ENCODE peak calls at places on chromosomes 7 and 10, in seven cellular contexts. B is HuH-7; U is HT1080; J is central memory CD4-positive, alpha-beta T cell; M is GM12892; E is activated naive CD4-positive, alpha-beta T cell; F is HL-60. I is an unnamed sample.

GRCh38 chr7:140017034-140017433 is 45.7 kb downstream of the PARP12 start:
- DNase-seq in M (no peak), B (no peak), U (no peak), E (no peak), F (no peak), J (no peak), I (no peak)

GRCh38 chr10:71801357-71801756 is 28.0 kb upstream of the VSIR start:
- DNase-seq in U (no peak), F (no peak), E (no peak), J (no peak), B (no peak), M (no peak), I (no peak)

GRCh38 chr7:116598846-116599245 is 73.2 kb upstream of the MET start:
- DNase-seq in F (no peak), B (no peak), J (no peak), U (no peak), E (no peak), M (no peak), I (no peak)

GRCh38 chr7:31432831-31433340 is 81.0 kb upstream of the ITPRID1 start:
- DNase-seq in E (no peak), J (no peak), B (no peak), U (peak), F (no peak), M (no peak), I (no peak)

GRCh38 chr10:130044067-130045061 is 66.3 kb downstream of the C10orf143 start:
- DNase-seq in U (no peak), J (no peak), B (no peak), E (no peak), M (no peak), F (no peak), I (no peak)

GRCh38 chr10:118799779-118800178 is 45.0 kb upstream of the CACUL1 start:
- DNase-seq in B (no peak), E (no peak), F (no peak), J (no peak), M (no peak), U (peak), I (no peak)

GRCh38 chr10:56346845-56347415 is 14.1 kb downstream of the ZWINT start:
- DNase-seq in J (no peak), M (no peak), U (no peak), B (no peak), E (no peak), F (no peak), I (no peak)

GRCh38 chr10:33160151-33160550 is 174.3 kb downstream of the NRP1 start:
- DNase-seq in B (no peak), U (no peak), J (no peak), E (no peak), M (no peak), F (no peak), I (peak)

GRCh38 chr7:28318126-28318762 is 94.1 kb upstream of the CREB5 start:
- DNase-seq in J (no peak), F (no peak), B (no peak), M (no peak), U (no peak), E (no peak), I (no peak)

GRCh38 chr7:71752171-71752935 is 620.4 kb downstream of the GALNT17 start:
- DNase-seq in F (no peak), U (peak), E (no peak), B (peak), J (no peak), M (peak), I (peak)

GRCh38 chr7:149224352-149224751 is 15.1 kb upstream of the ZNF212 start:
- DNase-seq in J (no peak), M (no peak), U (no peak), F (no peak), E (no peak), B (no peak), I (no peak)

GRCh38 chr7:129550673-129551360 is 48.5 kb downstream of the SMKR1 start:
- DNase-seq in E (no peak), M (no peak), B (no peak), J (no peak), U (no peak), F (no peak), I (no peak)

GRCh38 chr10:102065561-102066420 is 642 bp downstream of the HPS6 start:
- DNase-seq in J (no peak), F (no peak), U (no peak), B (no peak), E (peak), M (peak), I (peak)

GRCh38 chr10:58704226-58705200 is 191.8 kb downstream of the BICC1 start:
- DNase-seq in U (no peak), B (no peak), M (no peak), F (no peak), E (no peak), J (no peak), I (no peak)

GRCh38 chr10:4129866-4130455 is 345.0 kb upstream of the KLF6 start:
- DNase-seq in E (no peak), M (no peak), F (no peak), U (no peak), B (no peak), J (no peak), I (no peak)

GRCh38 chr7:51606601-51607154 is 290.1 kb upstream of the COBL start:
- DNase-seq in U (peak), F (no peak), J (no peak), B (peak), E (no peak), M (no peak), I (no peak)

GRCh38 chr7:17274551-17275245 is 23.8 kb upstream of the AHR start:
- DNase-seq in E (no peak), U (peak), J (no peak), F (no peak), M (no peak), B (no peak), I (no peak)

GRCh38 chr10:21919906-21920305 is 83.6 kb downstream of the DNAJC1 start:
- DNase-seq in U (no peak), B (no peak), F (no peak), E (no peak), J (no peak), M (no peak), I (no peak)

GRCh38 chr7:79520543-79520942 is 67.1 kb upstream of the MAGI2 start:
- DNase-seq in F (no peak), E (no peak), B (no peak), U (no peak), M (no peak), J (no peak), I (no peak)

GRCh38 chr10:103765981-103766380 is 89.4 kb downstream of the SH3PXD2A start:
- DNase-seq in E (peak), F (peak), M (no peak), U (peak), B (no peak), J (peak), I (no peak)

GRCh38 chr10:3512263-3512662 is 272.7 kb downstream of the KLF6 start:
- DNase-seq in F (no peak), B (no peak), U (no peak), E (no peak), J (no peak), M (no peak), I (no peak)

GRCh38 chr7:27991006-27991528 is 189.5 kb downstream of the JAZF1 start:
- DNase-seq in B (no peak), J (no peak), E (no peak), U (no peak), F (no peak), M (no peak), I (no peak)

GRCh38 chr10:88069338-88069737 is 205.9 kb downstream of the PTEN start:
- DNase-seq in E (no peak), J (no peak), B (no peak), F (no peak), M (no peak), U (no peak), I (no peak)

GRCh38 chr10:113961261-113961938 is 82.3 kb upstream of the ADRB1 start:
- DNase-seq in U (no peak), F (no peak), J (peak), M (peak), B (no peak), E (peak), I (no peak)

GRCh38 chr10:34698248-34698831 is 116.8 kb downstream of the PARD3 start:
- DNase-seq in J (no peak), E (no peak), B (no peak), F (no peak), M (no peak), U (no peak), I (no peak)

I was measured in nephron progenitor cell.